ENCODE peak calls at places on chromosome 1, in ten cellular contexts. One of them, this sample, is unnamed.

GRCh38 chr1:29639741-29640427 is 403.6 kb downstream of the PTPRU start:
- DNase-seq in NCI-H345: no peak
- DNase-seq in T-cell: no peak
- DNase-seq in left ventricle myocardium inferior: no peak
- DNase-seq in GM10248: no peak
- DNase-seq in ELF-1: no peak
- DNase-seq in dermis blood vessel endothelial cell: peak; percentile 62
- DNase-seq in CD4-positive, CD25-positive, alpha-beta regulatory T cell: no peak
- DNase-seq in AML-193: no peak
- DNase-seq in activated CD8-positive, alpha-beta memory T cell treated with anti-CD3 and anti-CD28 coated beads, Interleukin-2, amount 50 U/mL, for 4 hours: no peak
- DNase-seq in this sample: no peak

GRCh38 chr1:87024936-87025537 is 110.6 kb downstream of the HS2ST1 start:
- DNase-seq in NCI-H345: peak; percentile 60
- DNase-seq in T-cell: no peak
- DNase-seq in left ventricle myocardium inferior: no peak
- DNase-seq in GM10248: peak; percentile 25
- DNase-seq in ELF-1: peak; percentile 22
- DNase-seq in dermis blood vessel endothelial cell: peak; percentile 64
- DNase-seq in CD4-positive, CD25-positive, alpha-beta regulatory T cell: no peak
- DNase-seq in AML-193: peak; percentile 31
- DNase-seq in activated CD8-positive, alpha-beta memory T cell treated with anti-CD3 and anti-CD28 coated beads, Interleukin-2, amount 50 U/mL, for 4 hours: no peak
- DNase-seq in this sample: peak; percentile 60

GRCh38 chr1:69915347-69915746 is 290.0 kb downstream of the LRRC40 start:
- DNase-seq in NCI-H345: no peak
- DNase-seq in T-cell: no peak
- DNase-seq in left ventricle myocardium inferior: no peak
- DNase-seq in GM10248: no peak
- DNase-seq in ELF-1: no peak
- DNase-seq in dermis blood vessel endothelial cell: no peak
- DNase-seq in CD4-positive, CD25-positive, alpha-beta regulatory T cell: no peak
- DNase-seq in AML-193: peak; percentile 7
- DNase-seq in activated CD8-positive, alpha-beta memory T cell treated with anti-CD3 and anti-CD28 coated beads, Interleukin-2, amount 50 U/mL, for 4 hours: no peak
- DNase-seq in this sample: no peak

GRCh38 chr1:150263549-150263948 is 5.3 kb downstream of the APH1A start:
- DNase-seq in NCI-H345: no peak
- DNase-seq in T-cell: no peak
- DNase-seq in left ventricle myocardium inferior: no peak
- DNase-seq in GM10248: no peak
- DNase-seq in ELF-1: no peak
- DNase-seq in dermis blood vessel endothelial cell: no peak
- DNase-seq in CD4-positive, CD25-positive, alpha-beta regulatory T cell: no peak
- DNase-seq in AML-193: no peak
- DNase-seq in activated CD8-positive, alpha-beta memory T cell treated with anti-CD3 and anti-CD28 coated beads, Interleukin-2, amount 50 U/mL, for 4 hours: no peak
- DNase-seq in this sample: no peak

GRCh38 chr1:92087542-92087941 is 7.4 kb downstream of the BTBD8 start:
- DNase-seq in NCI-H345: peak; percentile 52
- DNase-seq in T-cell: no peak
- DNase-seq in left ventricle myocardium inferior: no peak
- DNase-seq in GM10248: no peak
- DNase-seq in ELF-1: no peak
- DNase-seq in dermis blood vessel endothelial cell: no peak
- DNase-seq in CD4-positive, CD25-positive, alpha-beta regulatory T cell: no peak
- DNase-seq in AML-193: no peak
- DNase-seq in activated CD8-positive, alpha-beta memory T cell treated with anti-CD3 and anti-CD28 coated beads, Interleukin-2, amount 50 U/mL, for 4 hours: no peak
- DNase-seq in this sample: no peak

GRCh38 chr1:44784094-44785026 is 3.6 kb downstream of the BEST4 start:
- DNase-seq in NCI-H345: no peak
- DNase-seq in T-cell: peak; percentile 16
- DNase-seq in left ventricle myocardium inferior: no peak
- DNase-seq in GM10248: peak; percentile 61
- DNase-seq in ELF-1: peak; percentile 47
- DNase-seq in dermis blood vessel endothelial cell: no peak
- DNase-seq in CD4-positive, CD25-positive, alpha-beta regulatory T cell: peak; percentile 59
- DNase-seq in AML-193: no peak
- DNase-seq in activated CD8-positive, alpha-beta memory T cell treated with anti-CD3 and anti-CD28 coated beads, Interleukin-2, amount 50 U/mL, for 4 hours: no peak
- DNase-seq in this sample: no peak

GRCh38 chr1:12204754-12205658 is 24.8 kb upstream of the VPS13D start:
- DNase-seq in NCI-H345: no peak
- DNase-seq in T-cell: no peak
- DNase-seq in left ventricle myocardium inferior: no peak
- DNase-seq in GM10248: no peak
- DNase-seq in ELF-1: no peak
- DNase-seq in dermis blood vessel endothelial cell: no peak
- DNase-seq in CD4-positive, CD25-positive, alpha-beta regulatory T cell: peak; percentile 27
- DNase-seq in AML-193: no peak
- DNase-seq in activated CD8-positive, alpha-beta memory T cell treated with anti-CD3 and anti-CD28 coated beads, Interleukin-2, amount 50 U/mL, for 4 hours: no peak
- DNase-seq in this sample: no peak

GRCh38 chr1:16141573-16142336 is 14.1 kb downstream of the EPHA2 start:
- DNase-seq in NCI-H345: no peak
- DNase-seq in T-cell: no peak
- DNase-seq in left ventricle myocardium inferior: no peak
- DNase-seq in GM10248: no peak
- DNase-seq in ELF-1: peak; percentile 56
- DNase-seq in dermis blood vessel endothelial cell: peak; percentile 69
- DNase-seq in CD4-positive, CD25-positive, alpha-beta regulatory T cell: no peak
- DNase-seq in AML-193: no peak
- DNase-seq in activated CD8-positive, alpha-beta memory T cell treated with anti-CD3 and anti-CD28 coated beads, Interleukin-2, amount 50 U/mL, for 4 hours: no peak
- DNase-seq in this sample: no peak

GRCh38 chr1:59443355-59443754 is 146.5 kb downstream of the FGGY start:
- DNase-seq in NCI-H345: no peak
- DNase-seq in T-cell: no peak
- DNase-seq in left ventricle myocardium inferior: no peak
- DNase-seq in GM10248: no peak
- DNase-seq in ELF-1: no peak
- DNase-seq in dermis blood vessel endothelial cell: no peak
- DNase-seq in CD4-positive, CD25-positive, alpha-beta regulatory T cell: no peak
- DNase-seq in AML-193: no peak
- DNase-seq in activated CD8-positive, alpha-beta memory T cell treated with anti-CD3 and anti-CD28 coated beads, Interleukin-2, amount 50 U/mL, for 4 hours: no peak
- DNase-seq in this sample: no peak

GRCh38 chr1:210294991-210295773 is 33.5 kb upstream of the HHAT start:
- DNase-seq in NCI-H345: peak; percentile 68
- DNase-seq in T-cell: no peak
- DNase-seq in left ventricle myocardium inferior: peak; percentile 69
- DNase-seq in GM10248: no peak
- DNase-seq in ELF-1: peak; percentile 90
- DNase-seq in dermis blood vessel endothelial cell: no peak
- DNase-seq in CD4-positive, CD25-positive, alpha-beta regulatory T cell: no peak
- DNase-seq in AML-193: no peak
- DNase-seq in activated CD8-positive, alpha-beta memory T cell treated with anti-CD3 and anti-CD28 coated beads, Interleukin-2, amount 50 U/mL, for 4 hours: no peak
- DNase-seq in this sample: peak; percentile 66

GRCh38 chr1:106924360-106924759 is 132.1 kb upstream of the PRMT6 start:
- DNase-seq in NCI-H345: no peak
- DNase-seq in T-cell: no peak
- DNase-seq in left ventricle myocardium inferior: no peak
- DNase-seq in GM10248: no peak
- DNase-seq in ELF-1: peak; percentile 48
- DNase-seq in dermis blood vessel endothelial cell: no peak
- DNase-seq in CD4-positive, CD25-positive, alpha-beta regulatory T cell: no peak
- DNase-seq in AML-193: no peak
- DNase-seq in activated CD8-positive, alpha-beta memory T cell treated with anti-CD3 and anti-CD28 coated beads, Interleukin-2, amount 50 U/mL, for 4 hours: no peak
- DNase-seq in this sample: no peak

GRCh38 chr1:205843031-205843859 is 6.7 kb downstream of the PM20D1 start:
- DNase-seq in NCI-H345: no peak
- DNase-seq in T-cell: no peak
- DNase-seq in left ventricle myocardium inferior: no peak
- DNase-seq in GM10248: peak; percentile 0
- DNase-seq in ELF-1: no peak
- DNase-seq in dermis blood vessel endothelial cell: no peak
- DNase-seq in CD4-positive, CD25-positive, alpha-beta regulatory T cell: no peak
- DNase-seq in AML-193: no peak
- DNase-seq in activated CD8-positive, alpha-beta memory T cell treated with anti-CD3 and anti-CD28 coated beads, Interleukin-2, amount 50 U/mL, for 4 hours: no peak
- DNase-seq in this sample: no peak

GRCh38 chr1:72241397-72241796 is 40.9 kb downstream of the NEGR1 start:
- DNase-seq in NCI-H345: no peak
- DNase-seq in T-cell: no peak
- DNase-seq in left ventricle myocardium inferior: no peak
- DNase-seq in GM10248: no peak
- DNase-seq in ELF-1: no peak
- DNase-seq in dermis blood vessel endothelial cell: no peak
- DNase-seq in CD4-positive, CD25-positive, alpha-beta regulatory T cell: no peak
- DNase-seq in AML-193: peak; percentile 7
- DNase-seq in activated CD8-positive, alpha-beta memory T cell treated with anti-CD3 and anti-CD28 coated beads, Interleukin-2, amount 50 U/mL, for 4 hours: no peak
- DNase-seq in this sample: no peak

GRCh38 chr1:111275079-111275478 is 15.6 kb upstream of the CHIA start:
- DNase-seq in NCI-H345: no peak
- DNase-seq in T-cell: no peak
- DNase-seq in left ventricle myocardium inferior: peak; percentile 71
- DNase-seq in GM10248: peak; percentile 18
- DNase-seq in ELF-1: peak; percentile 14
- DNase-seq in dermis blood vessel endothelial cell: no peak
- DNase-seq in CD4-positive, CD25-positive, alpha-beta regulatory T cell: no peak
- DNase-seq in AML-193: no peak
- DNase-seq in activated CD8-positive, alpha-beta memory T cell treated with anti-CD3 and anti-CD28 coated beads, Interleukin-2, amount 50 U/mL, for 4 hours: no peak
- DNase-seq in this sample: peak; percentile 81

GRCh38 chr1:100009458-100009857 is 39.7 kb downstream of the SLC35A3 start:
- DNase-seq in NCI-H345: no peak
- DNase-seq in T-cell: no peak
- DNase-seq in left ventricle myocardium inferior: no peak
- DNase-seq in GM10248: no peak
- DNase-seq in ELF-1: no peak
- DNase-seq in dermis blood vessel endothelial cell: no peak
- DNase-seq in CD4-positive, CD25-positive, alpha-beta regulatory T cell: no peak
- DNase-seq in AML-193: no peak
- DNase-seq in activated CD8-positive, alpha-beta memory T cell treated with anti-CD3 and anti-CD28 coated beads, Interleukin-2, amount 50 U/mL, for 4 hours: no peak
- DNase-seq in this sample: no peak

GRCh38 chr1:212359794-212360479 is 54.7 kb downstream of the PACC1 start:
- DNase-seq in NCI-H345: no peak
- DNase-seq in T-cell: no peak
- DNase-seq in left ventricle myocardium inferior: no peak
- DNase-seq in GM10248: no peak
- DNase-seq in ELF-1: no peak
- DNase-seq in dermis blood vessel endothelial cell: no peak
- DNase-seq in CD4-positive, CD25-positive, alpha-beta regulatory T cell: peak; percentile 35
- DNase-seq in AML-193: no peak
- DNase-seq in activated CD8-positive, alpha-beta memory T cell treated with anti-CD3 and anti-CD28 coated beads, Interleukin-2, amount 50 U/mL, for 4 hours: no peak
- DNase-seq in this sample: no peak